ENCODE peak calls at places on chromosome 11, in seven cellular contexts. B, H, S, T, F, D and C are unnamed samples.

GRCh38 chr11:120510406-120511115 is 987 bp upstream of the GRIK4 start:
- DNase-seq in B (no peak), H (no peak), S (no peak), T (no peak), F (no peak), D (no peak), C (no peak)

GRCh38 chr11:2778630-2779498 is 79.1 kb upstream of the KCNQ1OT1 start:
- DNase-seq in B (peak), H (no peak), S (peak), T (peak), F (peak), D (peak), C (no peak)

GRCh38 chr11:43903086-43903485 is 22.5 kb downstream of the ALKBH3 start:
- DNase-seq in B (no peak), H (no peak), S (no peak), T (no peak), F (no peak), D (no peak), C (no peak)

GRCh38 chr11:100434821-100435641 is 252.1 kb upstream of the ARHGAP42 start:
- DNase-seq in B (no peak), H (no peak), S (no peak), T (no peak), F (no peak), D (no peak), C (no peak)

GRCh38 chr11:13857828-13858227 is 104.7 kb upstream of the SPON1 start:
- DNase-seq in B (no peak), H (no peak), S (no peak), T (no peak), F (no peak), D (no peak), C (no peak)

GRCh38 chr11:121936781-121937447 is 179.1 kb downstream of the BLID start:
- DNase-seq in B (no peak), H (no peak), S (no peak), T (no peak), F (peak), D (peak), C (no peak)

GRCh38 chr11:73972187-73972586 is 10.5 kb downstream of the UCP2 start:
- DNase-seq in B (no peak), H (no peak), S (no peak), T (no peak), F (no peak), D (no peak), C (no peak)

GRCh38 chr11:93072236-93072635 is 102.8 kb downstream of the MTNR1B start:
- DNase-seq in B (no peak), H (no peak), S (no peak), T (no peak), F (no peak), D (no peak), C (no peak)

GRCh38 chr11:7977251-7977917 is 9.8 kb upstream of the EIF3F start:
- DNase-seq in B (no peak), H (no peak), S (no peak), T (peak), F (peak), D (peak), C (no peak)

GRCh38 chr11:77152846-77153245 is 24.8 kb downstream of the MYO7A start:
- DNase-seq in B (no peak), H (no peak), S (no peak), T (no peak), F (no peak), D (no peak), C (no peak)

GRCh38 chr11:43823316-43823715 is 57.3 kb upstream of the ALKBH3 start:
- DNase-seq in B (no peak), H (no peak), S (no peak), T (no peak), F (no peak), D (no peak), C (no peak)